ENCODE peak calls at places on chromosomes 3 and 15, in five cellular contexts. One of them, this sample, is unnamed.

GRCh38 chr3:42572278-42572677 is 9.5 kb downstream of the SEC22C start:
- DNase-seq in BJ: no peak
- DNase-seq in nephron progenitor cell: peak
- DNase-seq in T1000: no peak
- DNase-seq in AG08395: peak
- DNase-seq in this sample: peak

GRCh38 chr3:84439476-84439875 is 519.3 kb upstream of the CADM2 start:
- DNase-seq in nephron progenitor cell: no peak
- DNase-seq in BJ: no peak
- DNase-seq in T1000: no peak
- DNase-seq in AG08395: no peak
- DNase-seq in this sample: no peak

GRCh38 chr15:69697913-69698312 is 245.3 kb downstream of the RPLP1 start:
- DNase-seq in nephron progenitor cell: no peak
- DNase-seq in T1000: no peak
- DNase-seq in BJ: no peak
- DNase-seq in AG08395: no peak
- DNase-seq in this sample: no peak

GRCh38 chr3:33717616-33717865 is 513 bp downstream of the CLASP2 start:
- DNase-seq in BJ: no peak
- DNase-seq in nephron progenitor cell: peak
- DNase-seq in T1000: peak
- DNase-seq in AG08395: peak
- DNase-seq in this sample: peak

GRCh38 chr3:134761213-134761612 is 33.8 kb upstream of the EPHB1 start:
- DNase-seq in AG08395: no peak
- DNase-seq in BJ: no peak
- DNase-seq in nephron progenitor cell: no peak
- DNase-seq in T1000: no peak
- DNase-seq in this sample: no peak

GRCh38 chr15:72227192-72227586 is 3.8 kb downstream of the PKM start:
- DNase-seq in AG08395: peak
- DNase-seq in nephron progenitor cell: no peak
- DNase-seq in BJ: no peak
- DNase-seq in T1000: no peak
- DNase-seq in this sample: peak

GRCh38 chr15:60544581-60545115 is 65.7 kb upstream of the ICE2 start:
- DNase-seq in BJ: no peak
- DNase-seq in AG08395: no peak
- DNase-seq in T1000: no peak
- DNase-seq in nephron progenitor cell: no peak
- DNase-seq in this sample: no peak

GRCh38 chr3:28349397-28350000 is 875 bp upstream of the AZI2 start:
- DNase-seq in nephron progenitor cell: no peak
- DNase-seq in AG08395: no peak
- DNase-seq in T1000: no peak
- DNase-seq in BJ: no peak
- DNase-seq in this sample: no peak

GRCh38 chr15:38611228-38611627 is 46.6 kb upstream of the RASGRP1 start:
- DNase-seq in AG08395: no peak
- DNase-seq in T1000: no peak
- DNase-seq in BJ: no peak
- DNase-seq in nephron progenitor cell: no peak
- DNase-seq in this sample: no peak

GRCh38 chr3:119301001-119301400 is 6.8 kb downstream of the ARHGAP31 start:
- DNase-seq in BJ: no peak
- DNase-seq in nephron progenitor cell: no peak
- DNase-seq in AG08395: no peak
- DNase-seq in T1000: no peak
- DNase-seq in this sample: no peak

GRCh38 chr15:90902996-90903732 is at the start of gene MAN2A2:
- DNase-seq in AG08395: peak
- DNase-seq in T1000: no peak
- DNase-seq in nephron progenitor cell: peak
- DNase-seq in BJ: no peak
- DNase-seq in this sample: peak

GRCh38 chr3:37601832-37602231 is 259.8 kb upstream of the CTDSPL start:
- DNase-seq in BJ: no peak
- DNase-seq in AG08395: no peak
- DNase-seq in T1000: no peak
- DNase-seq in nephron progenitor cell: no peak
- DNase-seq in this sample: peak

GRCh38 chr15:98946301-98947255 is 61.0 kb downstream of the PGPEP1L start:
- DNase-seq in AG08395: peak
- DNase-seq in BJ: no peak
- DNase-seq in nephron progenitor cell: no peak
- DNase-seq in T1000: no peak
- DNase-seq in this sample: peak

GRCh38 chr3:64184621-64185020 is 40.6 kb downstream of the PRICKLE2 start:
- DNase-seq in AG08395: no peak
- DNase-seq in nephron progenitor cell: no peak
- DNase-seq in T1000: no peak
- DNase-seq in BJ: no peak
- DNase-seq in this sample: no peak

GRCh38 chr3:48929358-48930035 is 10.9 kb downstream of the ARIH2 start:
- DNase-seq in nephron progenitor cell: no peak
- DNase-seq in T1000: no peak
- DNase-seq in AG08395: no peak
- DNase-seq in BJ: no peak
- DNase-seq in this sample: no peak

GRCh38 chr15:72858205-72858604 is 74.6 kb upstream of the ADPGK start:
- DNase-seq in BJ: no peak
- DNase-seq in nephron progenitor cell: no peak
- DNase-seq in AG08395: no peak
- DNase-seq in T1000: no peak
- DNase-seq in this sample: no peak

GRCh38 chr3:49625971-49626640 is 48.0 kb upstream of the APEH start:
- DNase-seq in AG08395: peak
- DNase-seq in BJ: no peak
- DNase-seq in T1000: no peak
- DNase-seq in nephron progenitor cell: no peak
- DNase-seq in this sample: no peak

GRCh38 chr15:72764656-72765055 is 18.9 kb downstream of the ADPGK start:
- DNase-seq in BJ: no peak
- DNase-seq in T1000: no peak
- DNase-seq in AG08395: no peak
- DNase-seq in nephron progenitor cell: no peak
- DNase-seq in this sample: peak